ENCODE peak calls at places on chromosomes 5 and 9, in four cellular contexts. E is substantia nigra; W is activated CD4-positive, alpha-beta T cell treated with anti-CD3 and anti-CD28 coated beads, Interleukin-2, amount 10 ng/mL, durations not matched to agents 7 days and 5 days; I is activated T-helper 9 cell treated with anti-CD3 and anti-CD28 coated beads, Interleukin-2, amount 50 U/mL, for 16 hours. S is an unnamed sample.
A peak's percentile ranks its signal among the peaks of the same experiment; 100 is the strongest.

GRCh38 chr5:80937591-80937990 is 22.6 kb upstream of the RASGRF2 start:
- DNase-seq in E (no peak), W (no peak), I (no peak), S (no peak)

GRCh38 chr9:27125030-27125429 is 16.0 kb downstream of the TEK start:
- DNase-seq in E (no peak), W (no peak), I (no peak), S (peak; percentile 93)

GRCh38 chr9:37678789-37679273 is 28.1 kb downstream of the FRMPD1 start:
- DNase-seq in E (no peak), W (no peak), I (no peak), S (no peak)

GRCh38 chr5:148352696-148353095 is 17.3 kb downstream of the SPINK9 start:
- DNase-seq in E (no peak), W (no peak), I (no peak), S (no peak)

GRCh38 chr5:133081036-133081435 is 29.2 kb downstream of the HSPA4 start:
- DNase-seq in E (no peak), W (no peak), I (no peak), S (no peak)

GRCh38 chr5:1298067-1298551 is 3.2 kb upstream of the TERT start:
- DNase-seq in E (no peak), W (no peak), I (no peak), S (no peak)

GRCh38 chr9:93852728-93853127 is 102.4 kb downstream of the BARX1 start:
- DNase-seq in E (no peak), W (no peak), I (no peak), S (no peak)

GRCh38 chr5:75021229-75021628 is 31.1 kb downstream of the GCNT4 start:
- DNase-seq in E (no peak), W (no peak), I (no peak), S (no peak)

GRCh38 chr5:174935854-174936474 is 211.6 kb downstream of the MSX2 start:
- DNase-seq in E (peak; percentile 57), W (peak; percentile 16), I (no peak), S (peak; percentile 78)

GRCh38 chr5:124948062-124948753 is 201.8 kb upstream of the ZNF608 start:
- DNase-seq in E (no peak), W (no peak), I (no peak), S (no peak)

GRCh38 chr5:62477801-62478200 is 65.2 kb downstream of the IPO11 start:
- DNase-seq in E (no peak), W (no peak), I (no peak), S (no peak)

GRCh38 chr5:180873628-180874520 is 12.8 kb upstream of the ZFP62 start:
- DNase-seq in E (no peak), W (no peak), I (no peak), S (no peak)

GRCh38 chr5:172542651-172543131 is 88.4 kb upstream of the SH3PXD2B start:
- DNase-seq in E (no peak), W (no peak), I (no peak), S (no peak)

GRCh38 chr5:82387041-82387818 is 109.1 kb upstream of the RPS23 start:
- DNase-seq in E (no peak), W (no peak), I (no peak), S (no peak)

GRCh38 chr5:173472164-173472563 is 143.9 kb upstream of the STC2 start:
- DNase-seq in E (peak; percentile 31), W (no peak), I (no peak), S (peak; percentile 48)

GRCh38 chr9:3525088-3525835 is 539 bp downstream of the RFX3 start:
- DNase-seq in E (peak; percentile 33), W (peak; percentile 12), I (no peak), S (peak; percentile 71)

GRCh38 chr5:5026407-5026780 is 113.7 kb upstream of the ADAMTS16 start:
- DNase-seq in E (no peak), W (no peak), I (no peak), S (no peak)

GRCh38 chr9:100492952-100493351 is 20.0 kb downstream of the TMEFF1 start:
- DNase-seq in E (no peak), W (no peak), I (no peak), S (no peak)

GRCh38 chr5:87361536-87362213 is 51.1 kb downstream of the CCNH start:
- DNase-seq in E (no peak), W (no peak), I (no peak), S (no peak)

GRCh38 chr9:136430591-136431234 is 8.9 kb downstream of the INPP5E start:
- DNase-seq in E (no peak), W (no peak), I (no peak), S (no peak)

GRCh38 chr9:23850242-23851023 is 24.4 kb upstream of the ELAVL2 start:
- DNase-seq in E (no peak), W (no peak), I (no peak), S (no peak)

GRCh38 chr9:94945191-94946144 is 219.0 kb downstream of the AOPEP start:
- DNase-seq in E (no peak), W (no peak), I (no peak), S (peak; percentile 75)

GRCh38 chr5:127875235-127876021 is 172.2 kb downstream of the CCDC192 start:
- DNase-seq in E (no peak), W (peak; percentile 30), I (no peak), S (no peak)

GRCh38 chr9:130426883-130427282 is 17.9 kb upstream of the ASS1 start:
- DNase-seq in E (no peak), W (no peak), I (no peak), S (no peak)

GRCh38 chr5:73496984-73497457 is 1.2 kb upstream of the BTF3 start:
- DNase-seq in E (no peak), W (no peak), I (no peak), S (no peak)

GRCh38 chr9:35760651-35761050 is 6.6 kb upstream of the MSMP start:
- DNase-seq in E (no peak), W (no peak), I (no peak), S (no peak)

GRCh38 chr9:121622842-121623203 is 28.6 kb upstream of the DAB2IP start:
- DNase-seq in E (no peak), W (no peak), I (no peak), S (no peak)

GRCh38 chr5:85893996-85894395 is 723.7 kb upstream of the COX7C start:
- DNase-seq in E (no peak), W (no peak), I (no peak), S (no peak)

GRCh38 chr5:65157906-65158603 is 323.7 kb downstream of the ADAMTS6 start:
- DNase-seq in E (no peak), W (no peak), I (no peak), S (no peak)

GRCh38 chr9:133509179-133510083 is 15.3 kb downstream of the MYMK start:
- DNase-seq in E (no peak), W (peak; percentile 38), I (no peak), S (peak; percentile 64)

GRCh38 chr5:108786806-108787483 is 39.2 kb downstream of the FER start:
- DNase-seq in E (no peak), W (no peak), I (no peak), S (no peak)

GRCh38 chr9:1722404-1722803 is 292.7 kb upstream of the SMARCA2 start:
- DNase-seq in E (no peak), W (no peak), I (no peak), S (no peak)

GRCh38 chr5:8247485-8247884 is 378.5 kb downstream of the MTRR start:
- DNase-seq in E (no peak), W (no peak), I (no peak), S (no peak)

GRCh38 chr9:25827626-25828025 is 149.4 kb upstream of the TUSC1 start:
- DNase-seq in E (no peak), W (no peak), I (no peak), S (no peak)

GRCh38 chr9:120396926-120397325 is 183.0 kb downstream of the CDK5RAP2 start:
- DNase-seq in E (no peak), W (no peak), I (no peak), S (no peak)

GRCh38 chr5:80255425-80255751 is 460 bp downstream of the SERINC5 start:
- DNase-seq in E (peak; percentile 55), W (peak; percentile 50), I (peak; percentile 40), S (peak; percentile 38)

GRCh38 chr9:113444736-113445135 is 18.8 kb upstream of the RGS3 start:
- DNase-seq in E (no peak), W (no peak), I (no peak), S (no peak)

GRCh38 chr5:178334856-178335255 is 102.3 kb upstream of the PHYKPL start:
- DNase-seq in E (no peak), W (no peak), I (no peak), S (no peak)